ENCODE peak calls at places on chromosomes 16 and 17, in ten cellular contexts. One of them, this sample, is unnamed.

GRCh38 chr16:4319454-4319853 is 3.6 kb downstream of the GLIS2 start:
- DNase-seq in breast epithelium: no peak
- DNase-seq in fibroblast of pulmonary artery: no peak
- DNase-seq in heart right ventricle: no peak
- DNase-seq in mucosa of descending colon: peak; percentile 61
- DNase-seq in transverse colon: peak; percentile 59
- DNase-seq in Caco-2: no peak
- DNase-seq in keratinocyte: no peak
- DNase-seq in astrocyte of the cerebellum: no peak
- DNase-seq in vagina: no peak
- DNase-seq in this sample: no peak

GRCh38 chr17:43534909-43535308 is 11.2 kb downstream of the ETV4 start:
- DNase-seq in breast epithelium: no peak
- DNase-seq in fibroblast of pulmonary artery: no peak
- DNase-seq in heart right ventricle: no peak
- DNase-seq in mucosa of descending colon: no peak
- DNase-seq in transverse colon: no peak
- DNase-seq in Caco-2: no peak
- DNase-seq in keratinocyte: no peak
- DNase-seq in astrocyte of the cerebellum: no peak
- DNase-seq in vagina: no peak
- DNase-seq in this sample: no peak

GRCh38 chr17:17782425-17783120 is 54.2 kb downstream of the SREBF1 start:
- DNase-seq in breast epithelium: no peak
- DNase-seq in fibroblast of pulmonary artery: no peak
- DNase-seq in heart right ventricle: no peak
- DNase-seq in mucosa of descending colon: peak; percentile 43
- DNase-seq in transverse colon: no peak
- DNase-seq in Caco-2: peak; percentile 54
- DNase-seq in keratinocyte: no peak
- DNase-seq in astrocyte of the cerebellum: no peak
- DNase-seq in vagina: no peak
- DNase-seq in this sample: no peak

GRCh38 chr16:361872-362701 is 8.3 kb downstream of the MRPL28 start:
- DNase-seq in breast epithelium: peak; percentile 54
- DNase-seq in fibroblast of pulmonary artery: peak; percentile 81
- DNase-seq in heart right ventricle: peak; percentile 65
- DNase-seq in mucosa of descending colon: peak; percentile 82
- DNase-seq in transverse colon: peak; percentile 84
- DNase-seq in Caco-2: peak; percentile 82
- DNase-seq in keratinocyte: no peak
- DNase-seq in astrocyte of the cerebellum: peak; percentile 44
- DNase-seq in vagina: no peak
- DNase-seq in this sample: peak; percentile 62

GRCh38 chr16:80931985-80932720 is 74.5 kb downstream of the CMC2 start:
- DNase-seq in breast epithelium: peak; percentile 37
- DNase-seq in fibroblast of pulmonary artery: peak; percentile 74
- DNase-seq in heart right ventricle: peak; percentile 62
- DNase-seq in mucosa of descending colon: peak; percentile 51
- DNase-seq in transverse colon: peak; percentile 41
- DNase-seq in Caco-2: peak; percentile 81
- DNase-seq in keratinocyte: no peak
- DNase-seq in astrocyte of the cerebellum: peak; percentile 19
- DNase-seq in vagina: no peak
- DNase-seq in this sample: no peak

GRCh38 chr17:78888911-78889496 is 14.0 kb downstream of the CEP295NL start:
- DNase-seq in breast epithelium: no peak
- DNase-seq in fibroblast of pulmonary artery: no peak
- DNase-seq in heart right ventricle: no peak
- DNase-seq in mucosa of descending colon: no peak
- DNase-seq in transverse colon: no peak
- DNase-seq in Caco-2: no peak
- DNase-seq in keratinocyte: no peak
- DNase-seq in astrocyte of the cerebellum: no peak
- DNase-seq in vagina: no peak
- DNase-seq in this sample: no peak

GRCh38 chr17:30035369-30035768 is 81.2 kb upstream of the NSRP1 start:
- DNase-seq in breast epithelium: no peak
- DNase-seq in fibroblast of pulmonary artery: no peak
- DNase-seq in heart right ventricle: no peak
- DNase-seq in mucosa of descending colon: no peak
- DNase-seq in transverse colon: no peak
- DNase-seq in Caco-2: no peak
- DNase-seq in keratinocyte: no peak
- DNase-seq in astrocyte of the cerebellum: no peak
- DNase-seq in vagina: no peak
- DNase-seq in this sample: no peak

GRCh38 chr16:89456412-89456811 is 33.9 kb downstream of the ANKRD11 start:
- DNase-seq in breast epithelium: no peak
- DNase-seq in fibroblast of pulmonary artery: no peak
- DNase-seq in heart right ventricle: no peak
- DNase-seq in mucosa of descending colon: no peak
- DNase-seq in transverse colon: no peak
- DNase-seq in Caco-2: no peak
- DNase-seq in keratinocyte: no peak
- DNase-seq in astrocyte of the cerebellum: no peak
- DNase-seq in vagina: no peak
- DNase-seq in this sample: no peak

GRCh38 chr17:83100220-83100852 is 20.9 kb downstream of the METRNL start:
- DNase-seq in breast epithelium: no peak
- DNase-seq in fibroblast of pulmonary artery: no peak
- DNase-seq in heart right ventricle: no peak
- DNase-seq in mucosa of descending colon: peak; percentile 44
- DNase-seq in transverse colon: peak; percentile 39
- DNase-seq in Caco-2: no peak
- DNase-seq in keratinocyte: no peak
- DNase-seq in astrocyte of the cerebellum: no peak
- DNase-seq in vagina: no peak
- DNase-seq in this sample: no peak

GRCh38 chr17:9648521-9649110 is 3.3 kb downstream of the USP43 start:
- DNase-seq in breast epithelium: no peak
- DNase-seq in fibroblast of pulmonary artery: no peak
- DNase-seq in heart right ventricle: no peak
- DNase-seq in mucosa of descending colon: no peak
- DNase-seq in transverse colon: no peak
- DNase-seq in Caco-2: no peak
- DNase-seq in keratinocyte: no peak
- DNase-seq in astrocyte of the cerebellum: no peak
- DNase-seq in vagina: no peak
- DNase-seq in this sample: no peak

GRCh38 chr16:66054095-66054494 is 312.4 kb upstream of the CDH5 start:
- DNase-seq in breast epithelium: no peak
- DNase-seq in fibroblast of pulmonary artery: no peak
- DNase-seq in heart right ventricle: no peak
- DNase-seq in mucosa of descending colon: no peak
- DNase-seq in transverse colon: no peak
- DNase-seq in Caco-2: no peak
- DNase-seq in keratinocyte: no peak
- DNase-seq in astrocyte of the cerebellum: no peak
- DNase-seq in vagina: peak; percentile 16
- DNase-seq in this sample: no peak

GRCh38 chr16:29021471-29021870 is 36.6 kb downstream of the LAT start:
- DNase-seq in breast epithelium: no peak
- DNase-seq in fibroblast of pulmonary artery: no peak
- DNase-seq in heart right ventricle: no peak
- DNase-seq in mucosa of descending colon: no peak
- DNase-seq in transverse colon: no peak
- DNase-seq in Caco-2: no peak
- DNase-seq in keratinocyte: no peak
- DNase-seq in astrocyte of the cerebellum: no peak
- DNase-seq in vagina: no peak
- DNase-seq in this sample: no peak

GRCh38 chr17:50148226-50149098 is 2.0 kb downstream of the PPP1R9B start:
- DNase-seq in breast epithelium: peak; percentile 78
- DNase-seq in fibroblast of pulmonary artery: no peak
- DNase-seq in heart right ventricle: no peak
- DNase-seq in mucosa of descending colon: peak; percentile 71
- DNase-seq in transverse colon: peak; percentile 78
- DNase-seq in Caco-2: peak; percentile 92
- DNase-seq in keratinocyte: no peak
- DNase-seq in astrocyte of the cerebellum: no peak
- DNase-seq in vagina: no peak
- DNase-seq in this sample: no peak

DNA sequence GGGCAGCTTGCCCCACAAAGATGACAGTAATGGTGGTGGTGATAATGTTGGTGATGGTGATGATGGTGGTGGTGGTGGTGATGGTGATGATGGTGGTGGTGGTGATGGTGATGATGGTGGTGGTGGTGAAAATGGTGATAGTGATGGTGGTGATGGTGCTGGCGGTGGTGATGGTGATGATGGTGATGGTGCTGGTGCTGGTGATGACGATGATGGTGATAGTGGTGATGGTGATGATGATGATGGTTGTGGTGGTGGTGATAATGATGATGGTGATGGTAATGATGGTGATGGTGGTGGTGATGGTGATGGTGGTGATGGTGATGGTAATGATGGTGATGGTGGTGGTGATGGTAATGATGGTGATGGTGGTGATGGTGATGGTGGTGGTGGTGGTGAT is 46.3 kb upstream of the FOXF1 start:
- DNase-seq in breast epithelium: no peak
- DNase-seq in fibroblast of pulmonary artery: no peak
- DNase-seq in heart right ventricle: no peak
- DNase-seq in mucosa of descending colon: no peak
- DNase-seq in transverse colon: no peak
- DNase-seq in Caco-2: no peak
- DNase-seq in keratinocyte: no peak
- DNase-seq in astrocyte of the cerebellum: no peak
- DNase-seq in vagina: no peak
- DNase-seq in this sample: no peak
- H3K4me3 ChIP-seq in breast epithelium: no peak overlapping the region
- H3K4me3 ChIP-seq in fibroblast of pulmonary artery: no peak overlapping the region
- H3K4me3 ChIP-seq in heart right ventricle: no peak overlapping the region
- H3K4me3 ChIP-seq in mucosa of descending colon: no peak overlapping the region
- H3K4me3 ChIP-seq in transverse colon: no peak overlapping the region
- H3K4me3 ChIP-seq in Caco-2: no peak overlapping the region
- H3K4me3 ChIP-seq in keratinocyte: no peak overlapping the region
- H3K4me3 ChIP-seq in astrocyte of the cerebellum: no peak overlapping the region
- H3K4me3 ChIP-seq in vagina: no peak overlapping the region
- H3K4me3 ChIP-seq in this sample: no peak overlapping the region

DNA sequence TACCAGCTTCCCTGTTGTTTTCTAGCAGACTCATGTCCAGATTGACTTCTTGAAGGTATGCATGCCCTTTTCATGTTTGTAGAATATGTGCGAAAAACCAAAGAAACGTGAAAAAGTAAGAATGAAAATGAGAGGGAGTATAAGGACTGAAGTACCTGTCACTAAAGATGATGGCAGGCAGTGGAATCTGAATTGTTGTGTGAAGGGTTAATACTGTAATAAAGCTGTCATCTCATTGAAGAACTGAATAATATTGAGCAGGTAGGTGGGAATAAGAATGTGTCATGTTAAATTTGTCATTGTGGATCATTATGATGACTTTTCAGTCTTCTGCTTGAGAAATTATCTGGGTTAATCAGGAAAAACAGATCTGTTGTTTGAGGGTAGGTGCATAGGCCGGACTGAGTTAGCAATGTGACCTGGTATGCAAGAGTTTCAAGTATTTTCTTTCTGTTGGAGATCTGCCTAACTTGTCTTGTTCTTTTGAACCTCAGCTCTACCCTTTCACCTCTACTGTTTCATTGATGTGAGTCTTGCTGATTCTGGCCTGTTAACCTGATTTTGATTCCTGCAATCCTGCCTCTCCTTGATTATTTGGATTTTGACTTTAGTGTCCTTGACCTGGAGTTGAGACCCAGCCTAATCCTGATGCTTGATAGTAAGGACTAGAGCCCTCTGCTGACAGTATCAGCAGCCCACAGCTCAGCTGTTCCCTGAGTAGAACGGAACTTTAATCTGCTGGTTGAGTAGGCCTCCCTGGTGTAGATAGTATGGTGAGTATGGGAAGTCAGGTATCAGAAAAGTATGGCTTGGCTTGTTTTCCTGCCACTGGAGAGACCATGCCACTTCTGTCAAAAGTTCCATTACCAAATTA is 64.6 kb downstream of the MAP2K4 start:
- DNase-seq in breast epithelium: no peak
- DNase-seq in fibroblast of pulmonary artery: no peak
- DNase-seq in heart right ventricle: no peak
- DNase-seq in mucosa of descending colon: no peak
- DNase-seq in transverse colon: no peak
- DNase-seq in Caco-2: no peak
- DNase-seq in keratinocyte: no peak
- DNase-seq in astrocyte of the cerebellum: no peak
- DNase-seq in vagina: no peak
- DNase-seq in this sample: no peak
- TF ChIP-seq CTCF in breast epithelium: no peak
- TF ChIP-seq CTCF in fibroblast of pulmonary artery: no peak
- TF ChIP-seq CTCF in heart right ventricle: no peak
- TF ChIP-seq CTCF in mucosa of descending colon: no peak
- TF ChIP-seq CTCF in transverse colon: no peak
- TF ChIP-seq CTCF in Caco-2: no peak
- TF ChIP-seq CTCF in keratinocyte: no peak
- TF ChIP-seq CTCF in astrocyte of the cerebellum: no peak
- TF ChIP-seq CTCF in vagina: no peak
- TF ChIP-seq CTCF in this sample: no peak

DNA sequence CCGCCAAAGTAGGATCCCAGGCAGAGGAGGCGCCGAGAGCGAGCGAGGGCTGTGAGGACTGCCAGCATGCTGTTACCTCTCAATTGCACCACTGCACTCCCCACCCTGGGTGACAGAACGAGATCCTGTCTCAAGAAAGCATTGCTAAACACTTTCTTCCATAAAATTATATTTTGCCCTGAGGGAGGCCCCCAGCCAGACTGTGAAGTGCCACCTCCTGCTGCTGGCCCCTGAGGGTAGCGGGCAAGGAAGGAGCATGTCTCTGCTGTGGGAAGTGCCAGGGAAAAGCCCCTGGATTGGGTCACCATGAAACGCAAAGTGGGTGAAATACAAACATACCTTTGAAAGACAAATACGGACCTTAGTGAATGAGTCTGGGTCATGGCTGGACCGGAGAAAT is 78.0 kb upstream of the AMZ2 start:
- DNase-seq in breast epithelium: no peak
- DNase-seq in fibroblast of pulmonary artery: no peak
- DNase-seq in heart right ventricle: no peak
- DNase-seq in mucosa of descending colon: no peak
- DNase-seq in transverse colon: no peak
- DNase-seq in Caco-2: no peak
- DNase-seq in keratinocyte: no peak
- DNase-seq in astrocyte of the cerebellum: no peak
- DNase-seq in vagina: no peak
- DNase-seq in this sample: no peak
- H3K4me3 ChIP-seq in breast epithelium: peak overlapping the region; percentile 28
- H3K4me3 ChIP-seq in fibroblast of pulmonary artery: no peak overlapping the region
- H3K4me3 ChIP-seq in heart right ventricle: no peak overlapping the region
- H3K4me3 ChIP-seq in mucosa of descending colon: no peak overlapping the region
- H3K4me3 ChIP-seq in transverse colon: no peak overlapping the region
- H3K4me3 ChIP-seq in Caco-2: peak overlapping the region; percentile 43
- H3K4me3 ChIP-seq in keratinocyte: no peak overlapping the region
- H3K4me3 ChIP-seq in astrocyte of the cerebellum: no peak overlapping the region
- H3K4me3 ChIP-seq in vagina: no peak overlapping the region
- H3K4me3 ChIP-seq in this sample: no peak overlapping the region

DNA sequence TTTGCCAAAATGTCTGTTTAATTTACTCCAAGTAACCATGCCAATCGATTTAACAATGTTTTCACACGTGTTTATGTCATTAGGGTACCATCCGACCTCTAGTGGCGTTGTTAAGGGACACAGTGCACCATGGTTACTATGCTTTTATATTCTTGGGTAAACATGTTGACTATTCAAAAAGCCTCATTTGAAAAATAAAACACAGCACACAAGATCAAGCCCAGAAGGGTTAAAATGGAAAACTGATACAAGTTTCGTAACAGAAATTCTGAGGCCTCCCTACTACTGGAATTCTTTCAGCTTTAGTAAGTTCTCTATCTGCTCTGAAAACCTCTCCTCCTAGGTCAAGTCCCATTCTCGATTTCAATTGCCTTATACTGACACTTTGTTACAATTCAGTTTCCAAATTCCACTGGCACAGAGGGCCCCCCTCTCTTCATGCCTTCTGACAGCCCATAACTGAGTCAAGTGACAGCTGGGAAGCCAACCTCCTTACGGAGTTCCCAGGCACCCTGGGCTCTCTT is 2.1 kb downstream of the CFAP20 start:
- DNase-seq in breast epithelium: no peak
- DNase-seq in fibroblast of pulmonary artery: peak; percentile 75
- DNase-seq in heart right ventricle: no peak
- DNase-seq in mucosa of descending colon: no peak
- DNase-seq in transverse colon: no peak
- DNase-seq in Caco-2: no peak
- DNase-seq in keratinocyte: no peak
- DNase-seq in astrocyte of the cerebellum: peak; percentile 27
- DNase-seq in vagina: no peak
- DNase-seq in this sample: peak; percentile 62
- TF ChIP-seq CTCF in breast epithelium: no peak
- TF ChIP-seq CTCF in fibroblast of pulmonary artery: peak; percentile 42
- TF ChIP-seq CTCF in heart right ventricle: peak; percentile 57
- TF ChIP-seq CTCF in mucosa of descending colon: no peak
- TF ChIP-seq CTCF in transverse colon: peak; percentile 36
- TF ChIP-seq CTCF in Caco-2: no peak
- TF ChIP-seq CTCF in keratinocyte: peak; percentile 11
- TF ChIP-seq CTCF in astrocyte of the cerebellum: peak; percentile 17
- TF ChIP-seq CTCF in vagina: no peak
- TF ChIP-seq CTCF in this sample: peak; percentile 55